ENCODE peak calls at places on chromosomes 11 and 22, in eight cellular contexts. S is adrenal gland, H is breast epithelium, E is stomach, W is tibial nerve, G is endothelial cell of umbilical vein, B is A549, Z is spleen. K is an unnamed sample.

GRCh38 chr11:1271002-1271401 is 38.4 kb downstream of the TOLLIP start:
- DNase-seq in S (no peak), B (no peak), G (no peak), E (no peak), H (no peak), W (no peak), Z (peak), K (no peak)

GRCh38 chr11:94218372-94218771 is 86.0 kb upstream of the IZUMO1R start:
- DNase-seq in B (no peak), G (no peak), S (no peak), W (no peak), H (no peak), E (no peak), Z (no peak), K (no peak)

GRCh38 chr22:38111941-38112355 is 1.5 kb upstream of the BAIAP2L2 start:
- DNase-seq in E (peak), W (no peak), S (no peak), Z (peak), H (no peak), B (no peak), G (no peak), K (no peak)

GRCh38 chr11:120608760-120609211 is 97.2 kb downstream of the GRIK4 start:
- DNase-seq in H (no peak), Z (no peak), B (no peak), G (no peak), S (peak), E (no peak), W (no peak), K (no peak)

GRCh38 chr11:96155627-96156378 is 187.2 kb downstream of the MAML2 start:
- DNase-seq in H (no peak), B (peak), E (peak), G (peak), W (peak), Z (peak), S (peak), K (peak)

GRCh38 chr11:128603752-128604472 is 16.6 kb upstream of the ETS1 start:
- DNase-seq in W (no peak), H (no peak), S (no peak), Z (no peak), G (no peak), B (no peak), E (no peak), K (no peak)

GRCh38 chr22:38402204-38402603 is 52.8 kb downstream of the KCNJ4 start:
- DNase-seq in H (no peak), W (no peak), G (no peak), B (no peak), E (no peak), S (no peak), Z (no peak), K (peak)

GRCh38 chr11:123384116-123384515 is 46.0 kb upstream of the GRAMD1B start:
- DNase-seq in G (no peak), W (no peak), E (no peak), Z (no peak), B (no peak), H (no peak), S (no peak), K (no peak)

GRCh38 chr22:19429950-19430889 is 1.3 kb downstream of the HIRA start:
- DNase-seq in G (peak), E (peak), W (no peak), S (peak), B (no peak), Z (no peak), H (no peak), K (no peak)

GRCh38 chr22:24758164-24758799 is 16.2 kb downstream of the PIWIL3 start:
- DNase-seq in S (peak), B (peak), W (peak), Z (no peak), E (peak), H (no peak), G (peak), K (peak)

GRCh38 chr11:110337570-110338193 is 41.3 kb upstream of the RDX start:
- DNase-seq in W (no peak), H (no peak), S (peak), B (no peak), G (peak), Z (no peak), E (no peak), K (no peak)

GRCh38 chr11:33403344-33403743 is 146.2 kb downstream of the HIPK3 start:
- DNase-seq in H (no peak), G (no peak), Z (no peak), E (no peak), B (no peak), S (no peak), W (no peak), K (no peak)

GRCh38 chr22:37178350-37179125 is 9.5 kb downstream of the C1QTNF6 start:
- DNase-seq in W (no peak), G (peak), H (no peak), E (peak), S (peak), Z (peak), B (no peak), K (no peak)

GRCh38 chr11:82994615-82995014 is 77.1 kb downstream of the RAB30 start:
- DNase-seq in E (no peak), G (no peak), B (no peak), S (no peak), W (no peak), Z (no peak), H (no peak), K (no peak)

GRCh38 chr11:66749091-66749490 is 20.1 kb upstream of the SPTBN2 start:
- DNase-seq in H (peak), Z (no peak), G (no peak), W (no peak), B (no peak), S (no peak), E (no peak), K (no peak)

GRCh38 chr11:65487467-65488272 is 11.2 kb upstream of the MALAT1 start:
- DNase-seq in E (peak), Z (peak), W (peak), B (peak), H (peak), G (peak), S (peak), K (peak)

GRCh38 chr11:116512841-116513240 is 259.9 kb downstream of the BUD13 start:
- DNase-seq in G (no peak), H (no peak), W (no peak), E (peak), Z (no peak), S (no peak), B (no peak), K (no peak)

GRCh38 chr22:20422965-20423635 is 14.5 kb downstream of the SCARF2 start:
- DNase-seq in H (no peak), G (no peak), Z (peak), E (peak), B (no peak), W (no peak), S (peak), K (peak)

GRCh38 chr11:78031629-78032028 is 8.6 kb upstream of the KCTD14 start:
- DNase-seq in Z (no peak), B (no peak), H (no peak), W (no peak), E (no peak), G (no peak), S (no peak), K (no peak)

GRCh38 chr11:94544582-94544831 is 786 bp downstream of the FUT4 start:
- DNase-seq in W (no peak), Z (no peak), G (no peak), S (no peak), B (no peak), H (no peak), E (no peak), K (no peak)

GRCh38 chr22:46694423-46695170 is 43.5 kb downstream of the CERK start:
- DNase-seq in B (no peak), S (no peak), G (no peak), W (no peak), H (no peak), E (no peak), Z (no peak), K (no peak)

GRCh38 chr11:12797996-12798395 is 123.8 kb downstream of the TEAD1 start:
- DNase-seq in G (no peak), Z (no peak), B (no peak), S (no peak), E (no peak), W (no peak), H (no peak), K (no peak)

GRCh38 chr11:40271361-40271760 is 1188.1 kb downstream of the LRRC4C start:
- DNase-seq in Z (no peak), B (no peak), E (no peak), S (no peak), G (no peak), H (no peak), W (no peak), K (no peak)

GRCh38 chr22:28560005-28560742 is 119.5 kb downstream of the TTC28 start:
- DNase-seq in E (no peak), W (no peak), S (no peak), Z (no peak), G (peak), B (peak), H (no peak), K (no peak)

GRCh38 chr22:48369789-48370507 is 1457.7 kb downstream of the BRD1 start:
- DNase-seq in G (no peak), E (peak), B (peak), W (no peak), Z (peak), H (no peak), S (no peak), K (no peak)

GRCh38 chr11:65793144-65793581 is 6.3 kb downstream of the OVOL1 start:
- DNase-seq in Z (no peak), H (peak), G (no peak), S (no peak), W (no peak), E (peak), B (no peak), K (no peak)

GRCh38 chr22:30044369-30044768 is 35.9 kb upstream of the HORMAD2 start:
- DNase-seq in H (no peak), S (peak), W (no peak), G (peak), Z (no peak), E (peak), B (no peak), K (no peak)

GRCh38 chr11:697028-697491 is 1.4 kb downstream of the TMEM80 start:
- DNase-seq in W (no peak), G (no peak), Z (no peak), E (no peak), B (no peak), H (no peak), S (no peak), K (peak)

GRCh38 chr11:110301577-110301976 is 5.2 kb upstream of the RDX start:
- DNase-seq in W (no peak), H (no peak), Z (no peak), S (no peak), B (no peak), E (no peak), G (no peak), K (no peak)

GRCh38 chr11:910044-910588 is 494 bp downstream of the CHID1 start:
- DNase-seq in S (no peak), H (no peak), E (no peak), G (no peak), B (no peak), Z (no peak), W (no peak), K (no peak)

GRCh38 chr11:44572884-44573283 is 7.4 kb downstream of the CD82 start:
- DNase-seq in B (no peak), S (no peak), H (peak), W (no peak), Z (peak), E (peak), G (no peak), K (no peak)

GRCh38 chr11:17743808-17744119 is 9.2 kb downstream of the KCNC1 start:
- DNase-seq in S (no peak), W (no peak), B (no peak), E (no peak), Z (peak), H (peak), G (no peak), K (no peak)

GRCh38 chr11:89529619-89530018 is 38.4 kb upstream of the NOX4 start:
- DNase-seq in S (no peak), Z (no peak), W (no peak), G (no peak), E (no peak), B (no peak), H (no peak), K (no peak)

GRCh38 chr11:91707652-91708051 is 517.0 kb upstream of the FAT3 start:
- DNase-seq in S (no peak), E (no peak), H (no peak), B (no peak), G (no peak), W (no peak), Z (no peak), K (no peak)

GRCh38 chr11:832529-833113 is at the start of gene CD151:
- DNase-seq in Z (peak), S (no peak), E (peak), G (peak), W (no peak), B (no peak), H (no peak), K (peak)

GRCh38 chr22:32706149-32706548 is 95.4 kb upstream of the TIMP3 start:
- DNase-seq in E (no peak), B (no peak), S (no peak), H (no peak), G (no peak), W (no peak), Z (no peak), K (no peak)

GRCh38 chr11:125408281-125408680 is 87.8 kb downstream of the FEZ1 start:
- DNase-seq in H (peak), B (no peak), G (no peak), S (no peak), Z (peak), E (no peak), W (no peak), K (peak)

GRCh38 chr11:14258177-14258935 is 100.6 kb downstream of the RRAS2 start:
- DNase-seq in Z (no peak), W (no peak), S (no peak), E (no peak), B (peak), H (no peak), G (peak), K (no peak)
- TF ChIP-seq POLR2A in Z (no peak), W (no peak), S (no peak), E (no peak), B (no peak), H (no peak), G (peak), K (no peak)

GRCh38 chr22:40818747-40819662 is at the start of gene SLC25A17:
- DNase-seq in G (peak), B (peak), Z (peak), S (peak), W (peak), E (peak), H (peak), K (peak)
- TF ChIP-seq POLR2A in G (peak), B (peak), Z (no peak), S (peak), W (peak), E (no peak), H (no peak), K (no peak)

GRCh38 chr22:31662668-31663037 is 638 bp upstream of the PISD start:
- DNase-seq in W (no peak), S (no peak), H (no peak), E (no peak), G (no peak), Z (no peak), B (no peak), K (no peak)

GRCh38 chr22:31659246-31659645 is 2.8 kb downstream of the PISD start:
- DNase-seq in B (no peak), S (no peak), H (no peak), W (no peak), G (no peak), E (no peak), Z (no peak), K (no peak)

DNA sequence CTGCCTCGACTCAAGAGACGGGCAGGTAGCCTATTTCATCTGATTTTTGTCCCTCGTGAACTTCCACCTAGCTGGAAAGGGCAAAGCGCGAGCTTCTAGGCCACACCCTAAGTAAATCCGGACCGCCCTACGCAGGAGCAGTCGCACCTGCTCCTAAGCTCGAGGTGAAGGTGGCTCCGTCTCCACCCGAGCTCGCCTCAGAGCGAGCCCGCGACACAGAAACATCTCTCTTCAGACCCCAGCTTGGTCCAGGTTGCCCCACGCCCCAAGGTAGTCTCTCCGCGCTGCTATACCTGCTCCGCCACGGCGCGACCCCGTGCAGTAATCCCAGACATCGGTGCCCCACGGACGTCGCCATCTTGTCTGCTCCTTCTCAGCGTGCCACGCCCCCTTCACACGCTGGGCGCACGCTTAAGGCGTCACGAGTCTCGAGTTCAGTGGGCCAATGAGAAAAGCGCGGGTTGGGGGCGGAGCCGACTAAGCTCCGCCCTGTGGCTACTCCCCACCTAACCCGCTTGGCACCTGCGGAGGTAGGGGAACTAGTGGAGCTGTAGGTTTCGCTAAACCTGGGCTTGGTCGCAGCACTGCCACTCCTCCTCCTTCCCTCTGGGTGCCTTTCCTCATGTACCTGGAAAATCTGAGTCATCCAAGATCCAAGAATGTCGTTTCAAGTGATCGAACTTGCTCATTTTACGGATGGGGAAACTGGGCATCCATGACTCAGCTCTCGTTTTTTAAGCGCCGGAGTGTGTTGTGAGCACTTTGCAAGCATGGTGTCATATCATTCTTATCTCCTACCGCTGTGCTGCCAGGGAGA is at the start of gene PISD:
- DNase-seq in B (peak), Z (peak), S (peak), H (peak), W (peak), E (peak), G (peak), K (peak)
- TF ChIP-seq POLR2A in B (peak), Z (peak), S (peak), H (peak), W (peak), E (no peak), G (peak), K (peak)

GRCh38 chr22:35401863-35402262 is 1.9 kb downstream of the MCM5 start:
- DNase-seq in Z (no peak), W (no peak), E (no peak), S (no peak), B (no peak), H (no peak), G (no peak), K (no peak)
- TF ChIP-seq POLR2A in Z (no peak), W (no peak), E (no peak), S (no peak), B (no peak), H (no peak), G (no peak), K (no peak)

GRCh38 chr11:111882202-111882601 is 2.9 kb downstream of the CFAP68 start:
- DNase-seq in G (no peak), E (no peak), H (no peak), B (no peak), Z (no peak), S (no peak), W (no peak), K (no peak)

GRCh38 chr11:111879637-111879960 is 258 bp downstream of the CFAP68 start:
- DNase-seq in H (no peak), Z (no peak), S (no peak), B (no peak), E (no peak), W (no peak), G (no peak), K (no peak)

GRCh38 chr11:111878385-111878765 is 590 bp downstream of the FDXACB1 start:
- DNase-seq in B (peak), Z (no peak), S (no peak), H (no peak), G (no peak), W (no peak), E (no peak), K (no peak)

GRCh38 chr11:111878766-111879636 is at the start of the genes CFAP68 and FDXACB1:
- DNase-seq in E (peak), B (peak), H (peak), W (peak), G (peak), S (peak), Z (peak), K (peak)
- TF ChIP-seq POLR2A in E (no peak), B (peak), H (peak), W (peak), G (peak), S (peak), Z (no peak), K (peak)

GRCh38 chr22:39519681-39520053 is 695 bp upstream of the ATF4 start:
- DNase-seq in S (no peak), Z (no peak), B (peak), H (no peak), G (no peak), E (peak), W (peak), K (peak)
- TF ChIP-seq POLR2A in S (peak), Z (no peak), B (peak), H (peak), G (peak), E (no peak), W (peak), K (peak)

DNA sequence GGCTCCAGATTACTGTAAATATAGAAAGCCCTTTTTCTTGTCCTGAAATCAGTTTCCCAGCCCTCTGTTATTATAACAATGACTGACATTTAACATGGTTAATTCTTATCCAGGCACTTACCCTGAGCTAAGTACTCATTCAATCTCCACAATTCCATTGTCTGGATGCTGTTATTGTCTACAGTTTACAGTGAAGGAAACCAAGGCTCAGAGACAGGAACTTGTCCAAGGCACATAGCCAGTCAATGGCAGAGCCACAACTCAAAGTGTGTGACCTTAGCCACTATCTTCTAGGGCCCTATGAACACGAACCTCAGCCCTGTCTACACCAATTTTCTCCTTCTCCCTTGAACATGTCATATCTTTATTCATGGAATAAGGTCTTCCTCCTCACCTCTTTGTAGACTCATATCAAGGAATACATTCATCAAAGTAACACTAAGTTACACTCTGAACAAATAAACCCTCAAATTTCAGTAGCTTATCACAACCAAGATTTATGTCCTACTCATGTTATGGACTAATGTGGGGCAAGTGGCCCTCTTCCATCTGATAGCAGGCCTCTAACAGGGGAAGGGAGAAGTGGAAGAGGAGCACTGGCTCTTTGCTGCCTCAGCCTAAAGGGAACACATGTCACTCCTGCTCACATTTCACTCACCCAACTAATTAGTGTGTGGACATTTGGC is 39.3 kb upstream of the APLNR start:
- DNase-seq in W (no peak), G (peak), B (no peak), E (no peak), Z (no peak), H (no peak), S (no peak), K (no peak)
- TF ChIP-seq POLR2A in W (no peak), G (no peak), B (no peak), E (no peak), Z (no peak), H (no peak), S (no peak), K (no peak)

DNA sequence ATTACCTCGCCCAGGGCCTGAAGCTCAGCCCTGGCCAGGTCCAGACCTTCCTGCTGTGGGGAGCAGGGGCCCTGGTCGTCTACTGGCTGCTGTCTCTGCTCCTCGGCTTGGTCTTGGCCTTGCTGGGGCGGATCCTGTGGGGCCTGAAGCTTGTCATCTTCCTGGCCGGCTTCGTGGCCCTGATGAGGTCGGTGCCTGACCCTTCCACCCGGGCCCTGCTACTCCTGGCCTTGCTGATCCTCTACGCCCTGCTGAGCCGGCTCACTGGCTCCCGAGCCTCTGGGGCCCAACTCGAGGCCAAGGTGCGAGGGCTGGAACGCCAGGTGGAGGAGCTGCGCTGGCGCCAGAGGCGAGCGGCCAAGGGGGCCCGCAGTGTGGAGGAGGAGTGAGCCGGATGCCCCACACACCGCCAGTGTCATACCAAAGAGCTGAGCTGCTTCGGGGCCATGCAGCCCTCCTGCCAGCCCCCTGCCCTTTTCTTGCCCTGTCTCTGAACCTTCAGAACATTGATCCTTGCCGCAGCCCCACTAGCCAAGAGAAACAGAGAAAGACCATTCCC is 2.4 kb upstream of the TMEM132A start:
- DNase-seq in S (no peak), H (no peak), Z (peak), W (no peak), G (no peak), E (no peak), B (no peak), K (no peak)
- TF ChIP-seq POLR2A in S (no peak), H (no peak), Z (no peak), W (no peak), G (no peak), E (no peak), B (no peak), K (no peak)